ENCODE peak calls at places on chromosomes 3 and 15, in four cellular contexts. One of them, this sample, is unnamed. For H3K4me1, the result is how much of the 10 kb centered on the place peaks cover.

GRCh38 chr3:144148356-144148755 is 176.7 kb downstream of the DIPK2A start:
- DNase-seq in endothelial cell of umbilical vein: no peak
- DNase-seq in PC-3: no peak
- DNase-seq in GM23338: no peak
- DNase-seq in this sample: no peak

GRCh38 chr3:9970020-9970652 is 16.5 kb downstream of the EMC3 start:
- DNase-seq in endothelial cell of umbilical vein: peak
- DNase-seq in PC-3: peak
- DNase-seq in GM23338: no peak
- DNase-seq in this sample: no peak

GRCh38 chr3:177337548-177338331 is 140.5 kb upstream of the TBL1XR1 start:
- DNase-seq in endothelial cell of umbilical vein: no peak
- DNase-seq in PC-3: peak
- DNase-seq in GM23338: no peak
- DNase-seq in this sample: no peak

GRCh38 chr15:83190450-83190849 is 17.2 kb downstream of the HDGFL3 start:
- DNase-seq in endothelial cell of umbilical vein: no peak
- DNase-seq in PC-3: no peak
- DNase-seq in GM23338: no peak
- DNase-seq in this sample: no peak

GRCh38 chr15:31402511-31403056 is 75.9 kb downstream of the KLF13 start:
- DNase-seq in endothelial cell of umbilical vein: no peak
- DNase-seq in PC-3: no peak
- DNase-seq in GM23338: no peak
- DNase-seq in this sample: no peak

GRCh38 chr3:81851166-81851565 is 89.7 kb upstream of the GBE1 start:
- DNase-seq in endothelial cell of umbilical vein: no peak
- DNase-seq in PC-3: no peak
- DNase-seq in GM23338: no peak
- DNase-seq in this sample: no peak

GRCh38 chr15:42156266-42156922 is at the start of gene PLA2G4F:
- DNase-seq in endothelial cell of umbilical vein: no peak
- DNase-seq in PC-3: peak
- DNase-seq in GM23338: no peak
- DNase-seq in this sample: no peak

GRCh38 chr15:91884604-91885003 is 31.1 kb downstream of the SLCO3A1 start:
- DNase-seq in endothelial cell of umbilical vein: no peak
- DNase-seq in PC-3: no peak
- DNase-seq in GM23338: peak
- DNase-seq in this sample: no peak

GRCh38 chr3:44913868-44914468 is 39.6 kb downstream of the TGM4 start:
- DNase-seq in endothelial cell of umbilical vein: peak
- DNase-seq in PC-3: peak
- DNase-seq in GM23338: peak
- DNase-seq in this sample: peak

GRCh38 chr3:16606398-16606797 is 1.2 kb upstream of the DAZL start:
- DNase-seq in endothelial cell of umbilical vein: no peak
- DNase-seq in PC-3: peak
- DNase-seq in GM23338: peak
- DNase-seq in this sample: no peak

GRCh38 chr3:38354588-38355344 is 8.2 kb downstream of the XYLB start:
- DNase-seq in endothelial cell of umbilical vein: peak
- DNase-seq in PC-3: peak
- DNase-seq in GM23338: no peak
- DNase-seq in this sample: peak

GRCh38 chr3:2097641-2098191 is 950 bp upstream of the CNTN4 start:
- DNase-seq in endothelial cell of umbilical vein: no peak
- DNase-seq in PC-3: no peak
- DNase-seq in GM23338: peak
- DNase-seq in this sample: no peak

GRCh38 chr3:127220497-127220896 is 27.6 kb downstream of the PRR23E start:
- DNase-seq in endothelial cell of umbilical vein: no peak
- DNase-seq in PC-3: no peak
- DNase-seq in GM23338: no peak
- DNase-seq in this sample: no peak

GRCh38 chr15:83698294-83698693 is 44.4 kb downstream of the ADAMTSL3 start:
- DNase-seq in endothelial cell of umbilical vein: no peak
- DNase-seq in PC-3: peak
- DNase-seq in GM23338: no peak
- DNase-seq in this sample: no peak

GRCh38 chr15:34233614-34234013 is 8.8 kb downstream of the EMC4 start:
- DNase-seq in endothelial cell of umbilical vein: no peak
- DNase-seq in PC-3: no peak
- DNase-seq in GM23338: no peak
- DNase-seq in this sample: no peak

GRCh38 chr3:47890037-47890831 is 87.3 kb downstream of the DHX30 start:
- DNase-seq in endothelial cell of umbilical vein: no peak
- DNase-seq in PC-3: no peak
- DNase-seq in GM23338: peak
- DNase-seq in this sample: no peak

GRCh38 chr3:173599673-173600072 is 202.1 kb downstream of the NLGN1 start:
- DNase-seq in endothelial cell of umbilical vein: no peak
- DNase-seq in PC-3: peak
- DNase-seq in GM23338: no peak
- DNase-seq in this sample: no peak

GRCh38 chr15:63287109-63287508 is 9.7 kb downstream of the APH1B start:
- DNase-seq in endothelial cell of umbilical vein: peak
- DNase-seq in PC-3: no peak
- DNase-seq in GM23338: no peak
- DNase-seq in this sample: no peak

GRCh38 chr15:81281925-81282895 is 41.7 kb downstream of the STARD5 start:
- DNase-seq in endothelial cell of umbilical vein: no peak
- DNase-seq in PC-3: no peak
- DNase-seq in GM23338: no peak
- DNase-seq in this sample: no peak

GRCh38 chr15:97189152-97189551 is 771.4 kb upstream of the ARRDC4 start:
- DNase-seq in endothelial cell of umbilical vein: no peak
- DNase-seq in PC-3: no peak
- DNase-seq in GM23338: no peak
- DNase-seq in this sample: peak

GRCh38 chr3:15015456-15015855 is 49.7 kb downstream of the MRPS25 start:
- DNase-seq in endothelial cell of umbilical vein: no peak
- DNase-seq in PC-3: peak
- DNase-seq in GM23338: no peak
- DNase-seq in this sample: no peak

GRCh38 chr3:33081812-33082211 is 15.1 kb downstream of the GLB1 start:
- DNase-seq in endothelial cell of umbilical vein: no peak
- DNase-seq in PC-3: no peak
- DNase-seq in GM23338: no peak
- DNase-seq in this sample: no peak

GRCh38 chr3:73549071-73549600 is 75.6 kb downstream of the PDZRN3 start:
- DNase-seq in endothelial cell of umbilical vein: no peak
- DNase-seq in PC-3: no peak
- DNase-seq in GM23338: no peak
- DNase-seq in this sample: no peak

GRCh38 chr3:186425788-186426730 is 64.0 kb upstream of the DGKG start:
- DNase-seq in endothelial cell of umbilical vein: no peak
- DNase-seq in PC-3: peak
- DNase-seq in GM23338: peak
- DNase-seq in this sample: peak

GRCh38 chr15:85649372-85649771 is 145.4 kb downstream of the KLHL25 start:
- DNase-seq in endothelial cell of umbilical vein: peak
- DNase-seq in PC-3: no peak
- DNase-seq in GM23338: no peak
- DNase-seq in this sample: peak

GRCh38 chr15:80643296-80643965 is 51.7 kb upstream of the ABHD17C start:
- DNase-seq in endothelial cell of umbilical vein: no peak
- DNase-seq in PC-3: no peak
- DNase-seq in GM23338: no peak
- DNase-seq in this sample: no peak

GRCh38 chr3:170321326-170322034 is 36.0 kb upstream of the SKIL start:
- DNase-seq in endothelial cell of umbilical vein: no peak
- DNase-seq in PC-3: no peak
- DNase-seq in GM23338: no peak
- DNase-seq in this sample: no peak

DNA sequence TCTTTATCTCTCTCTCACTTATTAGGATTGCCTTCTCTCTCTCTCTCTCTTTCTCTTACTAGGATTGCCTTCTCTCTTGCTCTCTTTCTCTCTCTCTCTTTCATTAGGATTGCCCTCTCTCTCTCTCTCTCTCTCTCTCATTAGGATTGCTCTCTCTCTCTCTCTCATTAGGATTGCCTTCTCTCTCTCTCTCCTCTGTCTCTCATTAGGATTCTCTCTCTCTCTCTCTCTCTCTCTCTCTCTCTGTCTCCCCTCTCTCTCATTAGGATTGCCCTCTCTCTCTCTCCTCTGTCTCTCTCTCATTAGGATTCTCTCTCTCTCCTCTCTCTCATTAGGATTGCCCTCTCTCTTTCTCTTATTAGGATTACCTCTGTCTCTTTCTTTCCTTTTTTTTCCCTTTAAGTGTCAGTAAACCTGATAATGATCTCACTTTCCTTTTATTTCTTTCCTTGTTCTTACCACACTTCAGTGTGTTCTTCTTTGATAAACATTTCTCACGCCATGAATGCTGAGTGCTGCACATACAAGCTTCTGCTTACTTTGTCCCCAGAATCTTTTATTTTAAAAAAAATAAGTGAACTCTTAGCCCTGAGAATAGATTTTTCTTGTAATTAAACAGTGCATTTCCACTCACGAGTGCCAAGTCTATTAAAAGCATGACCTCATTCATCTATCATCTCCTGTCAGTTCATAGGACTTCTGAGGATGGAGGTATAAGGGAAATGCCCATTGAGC is 243.4 kb upstream of the TBC1D5 start:
- DNase-seq in endothelial cell of umbilical vein: no peak
- DNase-seq in PC-3: peak
- DNase-seq in GM23338: no peak
- DNase-seq in this sample: no peak
- H3K27ac ChIP-seq in endothelial cell of umbilical vein: no peak
- H3K27ac ChIP-seq in PC-3: no peak
- H3K27ac ChIP-seq in GM23338: no peak
- H3K27ac ChIP-seq in this sample: no peak

DNA sequence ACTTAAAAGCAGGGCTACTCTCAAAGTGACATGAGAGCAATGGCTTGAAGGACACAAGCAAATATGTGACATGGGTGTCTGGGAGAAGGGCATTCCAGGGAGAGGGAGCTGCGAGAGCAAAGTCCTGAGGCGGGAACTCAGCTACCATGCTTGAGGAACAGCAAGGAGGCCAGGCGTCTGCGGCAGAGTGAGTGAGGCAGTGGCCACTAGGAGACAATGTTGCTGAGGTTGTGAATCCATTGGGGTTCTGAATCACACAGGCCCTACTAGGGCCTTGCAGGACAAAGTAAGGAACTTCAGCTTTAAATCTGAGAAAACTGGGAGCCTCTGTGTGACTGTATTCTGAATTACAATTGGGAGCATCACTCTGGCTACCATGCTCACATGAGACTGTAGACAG is 94.1 kb upstream of the PRICKLE2 start:
- DNase-seq in endothelial cell of umbilical vein: no peak
- DNase-seq in PC-3: no peak
- DNase-seq in GM23338: peak
- DNase-seq in this sample: no peak
- H3K4me1 ChIP-seq in endothelial cell of umbilical vein: under half
- H3K4me1 ChIP-seq in PC-3: under half
- H3K4me1 ChIP-seq in GM23338: under half
- H3K4me1 ChIP-seq in this sample: under half

DNA sequence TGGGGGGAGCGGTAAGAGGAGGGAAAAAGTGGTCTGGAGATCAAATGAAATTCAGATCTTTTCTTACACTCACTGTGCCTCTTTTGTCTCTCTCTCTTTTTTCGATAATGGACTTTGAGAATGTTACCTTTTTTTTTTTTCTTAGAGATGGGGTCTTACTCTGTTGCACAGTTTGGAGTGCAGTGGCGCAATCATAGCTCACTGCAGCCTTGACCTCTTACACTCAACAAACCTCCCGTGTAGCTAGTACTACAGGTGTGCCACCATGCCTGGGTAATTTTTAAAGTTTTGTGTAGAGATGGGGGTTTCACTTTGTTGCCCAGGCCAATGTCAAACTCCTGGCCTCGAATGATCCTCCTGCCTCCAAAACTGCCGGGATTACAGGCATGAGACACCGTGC is 15.6 kb downstream of the ABHD5 start:
- DNase-seq in endothelial cell of umbilical vein: no peak
- DNase-seq in PC-3: no peak
- DNase-seq in GM23338: no peak
- DNase-seq in this sample: no peak
- TF ChIP-seq EZH2 in endothelial cell of umbilical vein: no peak
- TF ChIP-seq EZH2 in PC-3: no peak
- TF ChIP-seq EZH2 in GM23338: no peak
- TF ChIP-seq EZH2 in this sample: no peak

DNA sequence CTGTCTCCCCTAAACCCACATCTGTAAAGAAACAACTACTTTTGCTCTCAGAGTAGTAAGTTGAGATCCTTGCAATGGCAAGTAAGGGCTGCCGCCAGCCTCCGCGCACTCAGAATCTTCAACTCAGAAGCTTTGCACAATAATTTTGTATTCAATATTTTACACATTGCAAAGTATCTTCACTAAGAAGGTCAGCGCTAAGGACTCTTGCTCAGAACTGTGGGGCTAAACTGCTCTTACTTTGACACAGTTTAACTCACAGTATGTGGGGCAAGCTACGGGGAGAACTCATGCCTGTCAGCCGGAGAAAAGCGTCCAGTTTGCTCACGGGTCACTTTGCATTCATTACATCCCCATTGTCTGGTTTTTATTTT is 982 bp downstream of the LYSMD4 start:
- DNase-seq in endothelial cell of umbilical vein: no peak
- DNase-seq in PC-3: peak
- DNase-seq in GM23338: peak
- DNase-seq in this sample: no peak
- H3K27ac ChIP-seq in endothelial cell of umbilical vein: no peak
- H3K27ac ChIP-seq in PC-3: no peak
- H3K27ac ChIP-seq in GM23338: no peak
- H3K27ac ChIP-seq in this sample: no peak

GRCh38 chr3:24689353-24689752 is 194.7 kb upstream of the THRB start:
- DNase-seq in endothelial cell of umbilical vein: no peak
- DNase-seq in PC-3: no peak
- DNase-seq in GM23338: no peak
- DNase-seq in this sample: no peak

GRCh38 chr3:24690777-24691176 is 196.1 kb upstream of the THRB start:
- DNase-seq in endothelial cell of umbilical vein: no peak
- DNase-seq in PC-3: no peak
- DNase-seq in GM23338: no peak
- DNase-seq in this sample: no peak

GRCh38 chr3:24686764-24687163 is 192.1 kb upstream of the THRB start:
- DNase-seq in endothelial cell of umbilical vein: no peak
- DNase-seq in PC-3: peak
- DNase-seq in GM23338: no peak
- DNase-seq in this sample: no peak

GRCh38 chr3:24687646-24688045 is 193.0 kb upstream of the THRB start:
- DNase-seq in endothelial cell of umbilical vein: no peak
- DNase-seq in PC-3: no peak
- DNase-seq in GM23338: no peak
- DNase-seq in this sample: no peak

GRCh38 chr3:24688446-24689148 is 193.9 kb upstream of the THRB start:
- DNase-seq in endothelial cell of umbilical vein: no peak
- DNase-seq in PC-3: peak
- DNase-seq in GM23338: peak
- DNase-seq in this sample: no peak
- H3K4me1 ChIP-seq in endothelial cell of umbilical vein: under half
- H3K4me1 ChIP-seq in PC-3: under half
- H3K4me1 ChIP-seq in GM23338: under half
- H3K4me1 ChIP-seq in this sample: under half